ENCODE peak calls at places on chromosomes 2 and 18, in four cellular contexts. H, R, F and P are unnamed samples.

GRCh38 chr2:39913648-39914456 is 134.8 kb upstream of the THUMPD2 start:
- DNase-seq in H (peak), R (no peak), F (peak), P (peak)

GRCh38 chr18:58316943-58317342 is 272.9 kb downstream of the NEDD4L start:
- DNase-seq in H (no peak), R (no peak), F (no peak), P (peak)

GRCh38 chr18:76450452-76450851 is 44.6 kb downstream of the ZNF516 start:
- DNase-seq in H (no peak), R (peak), F (peak), P (no peak)

GRCh38 chr2:156901373-156902031 is 356.0 kb upstream of the GALNT5 start:
- DNase-seq in H (no peak), R (no peak), F (no peak), P (no peak)

GRCh38 chr2:220410296-220410695 is 782.9 kb downstream of the SLC4A3 start:
- DNase-seq in H (no peak), R (no peak), F (no peak), P (no peak)

GRCh38 chr2:164066095-164066494 is 330.3 kb upstream of the FIGN start:
- DNase-seq in H (no peak), R (no peak), F (no peak), P (peak)

GRCh38 chr2:216013080-216013909 is at the start of gene MREG:
- DNase-seq in H (peak), R (peak), F (peak), P (peak)

GRCh38 chr18:58851874-58852273 is 12.8 kb upstream of the ZNF532 start:
- DNase-seq in H (no peak), R (no peak), F (no peak), P (no peak)

GRCh38 chr2:233252227-233252626 is 754 bp downstream of the ATG16L1 start:
- DNase-seq in H (no peak), R (no peak), F (peak), P (peak)

GRCh38 chr2:67215214-67215613 is 181.9 kb upstream of the ETAA1 start:
- DNase-seq in H (no peak), R (peak), F (peak), P (peak)

GRCh38 chr2:227324671-227325055 is 388 bp upstream of the MFF start:
- DNase-seq in H (peak), R (no peak), F (no peak), P (no peak)

GRCh38 chr2:30398488-30398887 is 48.6 kb upstream of the LCLAT1 start:
- DNase-seq in H (no peak), R (no peak), F (no peak), P (no peak)

GRCh38 chr2:148645925-148646559 is 1.5 kb downstream of the EPC2 start:
- DNase-seq in H (peak), R (no peak), F (peak), P (peak)

GRCh38 chr2:234308814-234309195 is 188.1 kb downstream of the ARL4C start:
- DNase-seq in H (no peak), R (no peak), F (no peak), P (peak)

GRCh38 chr2:45680351-45680967 is 29.0 kb downstream of the PRKCE start:
- DNase-seq in H (no peak), R (no peak), F (no peak), P (peak)

GRCh38 chr2:54967759-54968365 is 82.4 kb downstream of the RTN4 start:
- DNase-seq in H (no peak), R (no peak), F (no peak), P (no peak)

GRCh38 chr2:20526666-20527065 is 79.8 kb downstream of the RHOB start:
- DNase-seq in H (no peak), R (no peak), F (peak), P (no peak)

GRCh38 chr2:239866350-239866749 is 158.8 kb downstream of the NDUFA10 start:
- DNase-seq in H (no peak), R (no peak), F (no peak), P (no peak)

GRCh38 chr2:67389286-67389685 is 7.8 kb upstream of the ETAA1 start:
- DNase-seq in H (no peak), R (no peak), F (peak), P (no peak)

GRCh38 chr18:44238911-44239310 is 441.8 kb upstream of the SETBP1 start:
- DNase-seq in H (no peak), R (no peak), F (no peak), P (no peak)

GRCh38 chr18:24161304-24161703 is 22.4 kb downstream of the CABYR start:
- DNase-seq in H (no peak), R (no peak), F (no peak), P (no peak)

GRCh38 chr2:53970095-53970897 is 497 bp downstream of the PSME4 start:
- DNase-seq in H (peak), R (peak), F (peak), P (peak)

GRCh38 chr2:64975232-64975791 is 13.9 kb upstream of the SLC1A4 start:
- DNase-seq in H (no peak), R (peak), F (no peak), P (no peak)